ENCODE peak calls at places on chromosome 3, in ten cellular contexts. One of them, this sample, is unnamed.

GRCh38 chr3:53484979-53485378 is 9.4 kb upstream of the CACNA1D start:
- DNase-seq in heart right ventricle: no peak
- DNase-seq in AG08395: no peak
- DNase-seq in GM23338: no peak
- DNase-seq in non-pigmented ciliary epithelial cell: no peak
- DNase-seq in RPMI8226: no peak
- DNase-seq in activated T-cell treated with anti-CD3 and anti-CD28 coated beads, Interleukin-2, amount 50 U/mL, for 1 hour: no peak
- DNase-seq in GM23248: no peak
- DNase-seq in psoas muscle: no peak
- DNase-seq in posterior cingulate gyrus: no peak
- DNase-seq in this sample: no peak

GRCh38 chr3:136122006-136122405 is 74.1 kb downstream of the MSL2 start:
- DNase-seq in heart right ventricle: no peak
- DNase-seq in AG08395: no peak
- DNase-seq in GM23338: no peak
- DNase-seq in non-pigmented ciliary epithelial cell: no peak
- DNase-seq in RPMI8226: no peak
- DNase-seq in activated T-cell treated with anti-CD3 and anti-CD28 coated beads, Interleukin-2, amount 50 U/mL, for 1 hour: no peak
- DNase-seq in GM23248: peak
- DNase-seq in psoas muscle: no peak
- DNase-seq in posterior cingulate gyrus: no peak
- DNase-seq in this sample: no peak

GRCh38 chr3:64224826-64225606 is at the start of gene PRICKLE2:
- DNase-seq in heart right ventricle: peak
- DNase-seq in AG08395: peak
- DNase-seq in GM23338: peak
- DNase-seq in non-pigmented ciliary epithelial cell: peak
- DNase-seq in RPMI8226: peak
- DNase-seq in activated T-cell treated with anti-CD3 and anti-CD28 coated beads, Interleukin-2, amount 50 U/mL, for 1 hour: no peak
- DNase-seq in GM23248: peak
- DNase-seq in psoas muscle: peak
- DNase-seq in posterior cingulate gyrus: peak
- DNase-seq in this sample: peak

GRCh38 chr3:42572278-42572677 is 9.5 kb downstream of the SEC22C start:
- DNase-seq in heart right ventricle: no peak
- DNase-seq in AG08395: peak
- DNase-seq in GM23338: peak
- DNase-seq in non-pigmented ciliary epithelial cell: no peak
- DNase-seq in RPMI8226: peak
- DNase-seq in activated T-cell treated with anti-CD3 and anti-CD28 coated beads, Interleukin-2, amount 50 U/mL, for 1 hour: no peak
- DNase-seq in GM23248: peak
- DNase-seq in psoas muscle: no peak
- DNase-seq in posterior cingulate gyrus: no peak
- DNase-seq in this sample: no peak

GRCh38 chr3:43394071-43394501 is 107.7 kb downstream of the SNRK start:
- DNase-seq in heart right ventricle: peak
- DNase-seq in AG08395: no peak
- DNase-seq in GM23338: no peak
- DNase-seq in non-pigmented ciliary epithelial cell: no peak
- DNase-seq in RPMI8226: no peak
- DNase-seq in activated T-cell treated with anti-CD3 and anti-CD28 coated beads, Interleukin-2, amount 50 U/mL, for 1 hour: no peak
- DNase-seq in GM23248: peak
- DNase-seq in psoas muscle: peak
- DNase-seq in posterior cingulate gyrus: no peak
- DNase-seq in this sample: no peak

GRCh38 chr3:126146525-126147146 is 33.8 kb downstream of the ALDH1L1 start:
- DNase-seq in heart right ventricle: peak
- DNase-seq in AG08395: no peak
- DNase-seq in GM23338: no peak
- DNase-seq in non-pigmented ciliary epithelial cell: no peak
- DNase-seq in RPMI8226: no peak
- DNase-seq in activated T-cell treated with anti-CD3 and anti-CD28 coated beads, Interleukin-2, amount 50 U/mL, for 1 hour: peak
- DNase-seq in GM23248: no peak
- DNase-seq in psoas muscle: no peak
- DNase-seq in posterior cingulate gyrus: no peak
- DNase-seq in this sample: peak

GRCh38 chr3:53311882-53312281 is 35.5 kb downstream of the DCP1A start:
- DNase-seq in heart right ventricle: no peak
- DNase-seq in AG08395: no peak
- DNase-seq in GM23338: no peak
- DNase-seq in non-pigmented ciliary epithelial cell: no peak
- DNase-seq in RPMI8226: no peak
- DNase-seq in activated T-cell treated with anti-CD3 and anti-CD28 coated beads, Interleukin-2, amount 50 U/mL, for 1 hour: no peak
- DNase-seq in GM23248: no peak
- DNase-seq in psoas muscle: no peak
- DNase-seq in posterior cingulate gyrus: no peak
- DNase-seq in this sample: no peak

GRCh38 chr3:128316456-128316855 is 150.2 kb downstream of the DNAJB8 start:
- DNase-seq in heart right ventricle: no peak
- DNase-seq in AG08395: peak
- DNase-seq in GM23338: no peak
- DNase-seq in non-pigmented ciliary epithelial cell: no peak
- DNase-seq in RPMI8226: no peak
- DNase-seq in activated T-cell treated with anti-CD3 and anti-CD28 coated beads, Interleukin-2, amount 50 U/mL, for 1 hour: peak
- DNase-seq in GM23248: peak
- DNase-seq in psoas muscle: no peak
- DNase-seq in posterior cingulate gyrus: no peak
- DNase-seq in this sample: no peak

GRCh38 chr3:16520636-16521579 is 7.4 kb upstream of the RFTN1 start:
- DNase-seq in heart right ventricle: no peak
- DNase-seq in AG08395: no peak
- DNase-seq in GM23338: no peak
- DNase-seq in non-pigmented ciliary epithelial cell: no peak
- DNase-seq in RPMI8226: no peak
- DNase-seq in activated T-cell treated with anti-CD3 and anti-CD28 coated beads, Interleukin-2, amount 50 U/mL, for 1 hour: no peak
- DNase-seq in GM23248: no peak
- DNase-seq in psoas muscle: no peak
- DNase-seq in posterior cingulate gyrus: no peak
- DNase-seq in this sample: no peak

GRCh38 chr3:173708191-173708590 is 310.6 kb downstream of the NLGN1 start:
- DNase-seq in heart right ventricle: no peak
- DNase-seq in AG08395: no peak
- DNase-seq in GM23338: peak
- DNase-seq in non-pigmented ciliary epithelial cell: no peak
- DNase-seq in RPMI8226: no peak
- DNase-seq in activated T-cell treated with anti-CD3 and anti-CD28 coated beads, Interleukin-2, amount 50 U/mL, for 1 hour: no peak
- DNase-seq in GM23248: no peak
- DNase-seq in psoas muscle: no peak
- DNase-seq in posterior cingulate gyrus: no peak
- DNase-seq in this sample: no peak

GRCh38 chr3:29515451-29515850 is 234.6 kb downstream of the RBMS3 start:
- DNase-seq in heart right ventricle: no peak
- DNase-seq in AG08395: peak
- DNase-seq in GM23338: peak
- DNase-seq in non-pigmented ciliary epithelial cell: peak
- DNase-seq in RPMI8226: peak
- DNase-seq in activated T-cell treated with anti-CD3 and anti-CD28 coated beads, Interleukin-2, amount 50 U/mL, for 1 hour: no peak
- DNase-seq in GM23248: peak
- DNase-seq in psoas muscle: no peak
- DNase-seq in posterior cingulate gyrus: no peak
- DNase-seq in this sample: no peak

GRCh38 chr3:129417354-129417753 is 11.1 kb downstream of the EFCAB12 start:
- DNase-seq in heart right ventricle: no peak
- DNase-seq in AG08395: peak
- DNase-seq in GM23338: no peak
- DNase-seq in non-pigmented ciliary epithelial cell: no peak
- DNase-seq in RPMI8226: no peak
- DNase-seq in activated T-cell treated with anti-CD3 and anti-CD28 coated beads, Interleukin-2, amount 50 U/mL, for 1 hour: no peak
- DNase-seq in GM23248: peak
- DNase-seq in psoas muscle: no peak
- DNase-seq in posterior cingulate gyrus: no peak
- DNase-seq in this sample: peak

GRCh38 chr3:149299938-149300791 is 33.3 kb downstream of the TM4SF18 start:
- DNase-seq in heart right ventricle: no peak
- DNase-seq in AG08395: peak
- DNase-seq in GM23338: no peak
- DNase-seq in non-pigmented ciliary epithelial cell: peak
- DNase-seq in RPMI8226: peak
- DNase-seq in activated T-cell treated with anti-CD3 and anti-CD28 coated beads, Interleukin-2, amount 50 U/mL, for 1 hour: no peak
- DNase-seq in GM23248: peak
- DNase-seq in psoas muscle: peak
- DNase-seq in posterior cingulate gyrus: no peak
- DNase-seq in this sample: no peak

GRCh38 chr3:50246517-50246954 is 10.5 kb downstream of the GNAI2 start:
- DNase-seq in heart right ventricle: peak
- DNase-seq in AG08395: peak
- DNase-seq in GM23338: peak
- DNase-seq in non-pigmented ciliary epithelial cell: peak
- DNase-seq in RPMI8226: peak
- DNase-seq in activated T-cell treated with anti-CD3 and anti-CD28 coated beads, Interleukin-2, amount 50 U/mL, for 1 hour: peak
- DNase-seq in GM23248: peak
- DNase-seq in psoas muscle: peak
- DNase-seq in posterior cingulate gyrus: peak
- DNase-seq in this sample: no peak

GRCh38 chr3:123096701-123097100 is 29.9 kb downstream of the PDIA5 start:
- DNase-seq in heart right ventricle: peak
- DNase-seq in AG08395: peak
- DNase-seq in GM23338: no peak
- DNase-seq in non-pigmented ciliary epithelial cell: no peak
- DNase-seq in RPMI8226: no peak
- DNase-seq in activated T-cell treated with anti-CD3 and anti-CD28 coated beads, Interleukin-2, amount 50 U/mL, for 1 hour: no peak
- DNase-seq in GM23248: peak
- DNase-seq in psoas muscle: peak
- DNase-seq in posterior cingulate gyrus: peak
- DNase-seq in this sample: peak

GRCh38 chr3:65963787-65964707 is 74.7 kb downstream of the MAGI1 start:
- DNase-seq in heart right ventricle: no peak
- DNase-seq in AG08395: peak
- DNase-seq in GM23338: peak
- DNase-seq in non-pigmented ciliary epithelial cell: peak
- DNase-seq in RPMI8226: no peak
- DNase-seq in activated T-cell treated with anti-CD3 and anti-CD28 coated beads, Interleukin-2, amount 50 U/mL, for 1 hour: no peak
- DNase-seq in GM23248: peak
- DNase-seq in psoas muscle: no peak
- DNase-seq in posterior cingulate gyrus: no peak
- DNase-seq in this sample: no peak

GRCh38 chr3:138729279-138729678 is 105.4 kb downstream of the PIK3CB start:
- DNase-seq in heart right ventricle: no peak
- DNase-seq in AG08395: no peak
- DNase-seq in GM23338: no peak
- DNase-seq in non-pigmented ciliary epithelial cell: no peak
- DNase-seq in RPMI8226: no peak
- DNase-seq in activated T-cell treated with anti-CD3 and anti-CD28 coated beads, Interleukin-2, amount 50 U/mL, for 1 hour: no peak
- DNase-seq in GM23248: no peak
- DNase-seq in psoas muscle: no peak
- DNase-seq in posterior cingulate gyrus: no peak
- DNase-seq in this sample: no peak

GRCh38 chr3:156160653-156161052 is 40.3 kb downstream of the KCNAB1 start:
- DNase-seq in heart right ventricle: no peak
- DNase-seq in AG08395: no peak
- DNase-seq in GM23338: no peak
- DNase-seq in non-pigmented ciliary epithelial cell: no peak
- DNase-seq in RPMI8226: peak
- DNase-seq in activated T-cell treated with anti-CD3 and anti-CD28 coated beads, Interleukin-2, amount 50 U/mL, for 1 hour: no peak
- DNase-seq in GM23248: no peak
- DNase-seq in psoas muscle: no peak
- DNase-seq in posterior cingulate gyrus: no peak
- DNase-seq in this sample: no peak